ENCODE peak calls at places on chromosomes 1 and 21, in seven cellular contexts. One of them, this sample, is unnamed.

GRCh38 chr1:211614615-211615014 is 35.7 kb upstream of the SLC30A1 start:
- DNase-seq in SK-N-SH: no peak
- DNase-seq in T47D: no peak
- DNase-seq in HCT116: no peak
- DNase-seq in K562: peak
- DNase-seq in HepG2: no peak
- DNase-seq in H1: no peak
- DNase-seq in this sample: no peak

GRCh38 chr1:67100833-67101232 is 33.9 kb downstream of the C1orf141 start:
- DNase-seq in SK-N-SH: no peak
- DNase-seq in T47D: no peak
- DNase-seq in HCT116: no peak
- DNase-seq in K562: no peak
- DNase-seq in HepG2: no peak
- DNase-seq in H1: no peak
- DNase-seq in this sample: no peak

GRCh38 chr1:64060611-64061302 is 142.7 kb upstream of the UBE2U start:
- DNase-seq in SK-N-SH: no peak
- DNase-seq in T47D: no peak
- DNase-seq in HCT116: no peak
- DNase-seq in K562: no peak
- DNase-seq in HepG2: no peak
- DNase-seq in H1: no peak
- DNase-seq in this sample: no peak

GRCh38 chr1:202076050-202076511 is 46.6 kb upstream of the GPR37L1 start:
- DNase-seq in SK-N-SH: peak
- DNase-seq in T47D: no peak
- DNase-seq in HCT116: no peak
- DNase-seq in K562: peak
- DNase-seq in HepG2: peak
- DNase-seq in H1: no peak
- DNase-seq in this sample: no peak

GRCh38 chr1:97252076-97252475 is 530.5 kb downstream of the PTBP2 start:
- DNase-seq in SK-N-SH: no peak
- DNase-seq in T47D: no peak
- DNase-seq in HCT116: no peak
- DNase-seq in K562: no peak
- DNase-seq in HepG2: no peak
- DNase-seq in H1: no peak
- DNase-seq in this sample: no peak

GRCh38 chr1:160942926-160943325 is 11.7 kb downstream of the ITLN2 start:
- DNase-seq in SK-N-SH: no peak
- DNase-seq in T47D: peak
- DNase-seq in HCT116: no peak
- DNase-seq in K562: no peak
- DNase-seq in HepG2: peak
- DNase-seq in H1: no peak
- DNase-seq in this sample: no peak

GRCh38 chr1:35345439-35345981 is 77.0 kb downstream of the ZMYM4 start:
- DNase-seq in SK-N-SH: no peak
- DNase-seq in T47D: no peak
- DNase-seq in HCT116: no peak
- DNase-seq in K562: no peak
- DNase-seq in HepG2: peak
- DNase-seq in H1: no peak
- DNase-seq in this sample: no peak

GRCh38 chr1:155911156-155912055 is at the start of gene RIT1:
- DNase-seq in SK-N-SH: peak
- DNase-seq in T47D: peak
- DNase-seq in HCT116: no peak
- DNase-seq in K562: peak
- DNase-seq in HepG2: peak
- DNase-seq in H1: peak
- DNase-seq in this sample: peak

GRCh38 chr1:9882296-9882944 is 27.6 kb downstream of the CTNNBIP1 start:
- DNase-seq in SK-N-SH: no peak
- DNase-seq in T47D: no peak
- DNase-seq in HCT116: no peak
- DNase-seq in K562: no peak
- DNase-seq in HepG2: no peak
- DNase-seq in H1: no peak
- DNase-seq in this sample: no peak
- TF ChIP-seq JUND in SK-N-SH: no peak
- TF ChIP-seq JUND in T47D: no peak
- TF ChIP-seq JUND in HCT116: no peak
- TF ChIP-seq JUND in K562: no peak
- TF ChIP-seq JUND in HepG2: no peak
- TF ChIP-seq JUND in H1: no peak
- TF ChIP-seq JUND in this sample: no peak

DNA sequence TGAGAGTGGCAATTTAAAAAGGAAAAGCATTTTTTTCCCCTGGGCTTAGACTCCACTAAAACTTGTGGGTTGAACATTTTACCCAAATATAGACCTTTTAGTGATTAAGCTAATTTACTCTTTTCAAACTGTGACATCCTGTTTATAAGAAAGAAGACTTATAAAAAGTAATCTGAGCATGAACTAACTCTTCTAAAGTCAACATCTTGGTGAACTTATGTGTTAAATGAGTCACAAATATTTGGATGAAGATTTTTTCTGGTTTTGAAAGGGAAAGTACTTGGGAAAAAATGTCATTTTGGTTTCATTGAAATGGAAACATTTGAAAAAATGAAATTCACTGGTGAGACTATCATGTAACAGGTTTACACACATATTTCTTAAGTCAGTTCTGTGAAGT is 109.8 kb downstream of the KCNK2 start:
- DNase-seq in SK-N-SH: no peak
- DNase-seq in T47D: no peak
- DNase-seq in HCT116: no peak
- DNase-seq in K562: no peak
- DNase-seq in HepG2: no peak
- DNase-seq in H1: no peak
- DNase-seq in this sample: no peak
- TF ChIP-seq JUND in SK-N-SH: peak
- TF ChIP-seq JUND in T47D: no peak
- TF ChIP-seq JUND in HCT116: no peak
- TF ChIP-seq JUND in K562: no peak
- TF ChIP-seq JUND in HepG2: no peak
- TF ChIP-seq JUND in H1: no peak
- TF ChIP-seq JUND in this sample: no peak

DNA sequence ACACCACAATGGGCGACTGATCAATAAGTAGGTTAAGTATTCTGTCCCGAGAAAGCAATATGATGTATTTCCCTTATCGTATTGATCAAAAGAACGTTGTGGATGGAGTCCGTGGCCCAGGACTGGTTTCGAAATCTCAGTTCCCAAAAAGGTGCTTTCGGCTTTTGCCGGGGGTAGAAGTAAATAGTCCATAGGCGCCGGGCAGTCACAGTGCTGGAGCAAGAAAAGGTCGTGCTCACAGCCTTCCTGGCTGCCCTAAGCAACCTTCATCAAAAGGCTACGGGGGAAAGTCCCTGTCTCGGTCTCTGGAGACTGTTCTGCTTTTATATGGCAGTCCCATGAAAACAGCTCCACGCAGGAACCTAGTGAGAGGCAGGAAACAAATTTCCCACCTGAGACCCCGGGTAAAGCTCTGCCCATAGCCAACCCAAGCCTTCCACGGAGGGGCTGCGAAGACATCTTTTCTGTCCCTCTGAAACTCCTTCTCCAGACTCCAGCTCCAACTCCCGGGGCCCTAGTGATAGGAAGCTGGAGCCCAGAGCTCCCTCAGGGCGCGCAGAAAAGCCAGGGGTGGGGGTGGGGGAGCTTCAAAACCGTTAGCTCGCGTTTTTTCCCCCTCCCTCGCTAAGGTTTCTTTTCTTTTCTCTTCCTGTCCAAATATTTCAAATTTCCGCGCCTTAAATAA is 7.0 kb downstream of the CDKN2C start:
- DNase-seq in SK-N-SH: peak
- DNase-seq in T47D: no peak
- DNase-seq in HCT116: no peak
- DNase-seq in K562: peak
- DNase-seq in HepG2: peak
- DNase-seq in H1: no peak
- DNase-seq in this sample: no peak
- TF ChIP-seq JUND in SK-N-SH: no peak
- TF ChIP-seq JUND in T47D: no peak
- TF ChIP-seq JUND in HCT116: no peak
- TF ChIP-seq JUND in K562: no peak
- TF ChIP-seq JUND in HepG2: no peak
- TF ChIP-seq JUND in H1: no peak
- TF ChIP-seq JUND in this sample: no peak

GRCh38 chr21:31332525-31332924 is 11.5 kb downstream of the TIAM1 start:
- DNase-seq in SK-N-SH: no peak
- DNase-seq in T47D: no peak
- DNase-seq in HCT116: no peak
- DNase-seq in K562: no peak
- DNase-seq in HepG2: no peak
- DNase-seq in H1: no peak
- DNase-seq in this sample: no peak

GRCh38 chr21:31335957-31336738 is 7.9 kb downstream of the TIAM1 start:
- DNase-seq in SK-N-SH: no peak
- DNase-seq in T47D: no peak
- DNase-seq in HCT116: no peak
- DNase-seq in K562: no peak
- DNase-seq in HepG2: no peak
- DNase-seq in H1: no peak
- DNase-seq in this sample: no peak

GRCh38 chr21:31337086-31337485 is 7.0 kb downstream of the TIAM1 start:
- DNase-seq in SK-N-SH: no peak
- DNase-seq in T47D: no peak
- DNase-seq in HCT116: no peak
- DNase-seq in K562: no peak
- DNase-seq in HepG2: no peak
- DNase-seq in H1: no peak
- DNase-seq in this sample: no peak

GRCh38 chr21:31336739-31337040 is 7.4 kb downstream of the TIAM1 start:
- DNase-seq in SK-N-SH: no peak
- DNase-seq in T47D: no peak
- DNase-seq in HCT116: no peak
- DNase-seq in K562: no peak
- DNase-seq in HepG2: no peak
- DNase-seq in H1: no peak
- DNase-seq in this sample: no peak

DNA sequence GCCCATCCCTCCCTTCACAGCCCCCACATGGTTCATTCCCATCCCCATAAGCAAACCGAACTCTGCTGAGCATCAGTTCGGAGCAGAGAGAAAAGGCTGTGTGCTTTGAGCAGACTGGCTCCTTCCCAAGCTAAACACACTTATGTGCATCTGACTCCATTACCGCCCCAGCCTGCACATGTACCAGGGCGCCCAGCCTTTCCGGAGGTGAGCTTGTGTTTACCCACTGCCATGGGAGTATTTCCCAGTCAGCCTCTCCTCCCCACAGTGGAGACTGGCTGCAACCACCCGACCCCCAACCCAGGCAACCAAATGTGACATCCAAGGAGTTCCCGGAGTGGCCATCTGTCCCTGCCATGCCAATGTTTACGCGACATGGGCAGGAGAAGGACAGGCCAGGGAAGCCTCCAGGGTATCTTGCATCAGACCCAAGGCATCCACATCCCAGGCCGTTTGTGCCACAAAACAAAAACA is 9.4 kb downstream of the TIAM1 start:
- DNase-seq in SK-N-SH: peak
- DNase-seq in T47D: no peak
- DNase-seq in HCT116: no peak
- DNase-seq in K562: no peak
- DNase-seq in HepG2: no peak
- DNase-seq in H1: no peak
- DNase-seq in this sample: no peak
- TF ChIP-seq JUND in SK-N-SH: no peak
- TF ChIP-seq JUND in T47D: no peak
- TF ChIP-seq JUND in HCT116: no peak
- TF ChIP-seq JUND in K562: no peak
- TF ChIP-seq JUND in HepG2: no peak
- TF ChIP-seq JUND in H1: no peak
- TF ChIP-seq JUND in this sample: no peak

DNA sequence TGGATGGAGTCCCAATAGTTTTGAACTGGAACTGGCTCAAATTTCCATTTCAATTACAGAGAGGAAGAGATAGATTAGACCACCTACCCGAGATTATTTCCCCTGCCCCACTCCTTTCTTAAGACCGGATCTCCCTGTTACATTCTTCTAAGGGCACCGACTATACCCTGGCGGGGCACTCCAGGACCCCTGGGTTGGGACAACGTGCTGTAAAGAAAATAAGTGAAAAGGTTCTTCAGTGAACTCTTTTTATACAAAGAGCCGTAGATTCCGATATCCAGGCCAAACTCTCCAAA is 6.7 kb downstream of the NR5A2 start:
- DNase-seq in SK-N-SH: no peak
- DNase-seq in T47D: no peak
- DNase-seq in HCT116: no peak
- DNase-seq in K562: no peak
- DNase-seq in HepG2: no peak
- DNase-seq in H1: no peak
- DNase-seq in this sample: no peak
- TF ChIP-seq JUND in SK-N-SH: no peak
- TF ChIP-seq JUND in T47D: no peak
- TF ChIP-seq JUND in HCT116: no peak
- TF ChIP-seq JUND in K562: no peak
- TF ChIP-seq JUND in HepG2: no peak
- TF ChIP-seq JUND in H1: no peak
- TF ChIP-seq JUND in this sample: no peak

DNA sequence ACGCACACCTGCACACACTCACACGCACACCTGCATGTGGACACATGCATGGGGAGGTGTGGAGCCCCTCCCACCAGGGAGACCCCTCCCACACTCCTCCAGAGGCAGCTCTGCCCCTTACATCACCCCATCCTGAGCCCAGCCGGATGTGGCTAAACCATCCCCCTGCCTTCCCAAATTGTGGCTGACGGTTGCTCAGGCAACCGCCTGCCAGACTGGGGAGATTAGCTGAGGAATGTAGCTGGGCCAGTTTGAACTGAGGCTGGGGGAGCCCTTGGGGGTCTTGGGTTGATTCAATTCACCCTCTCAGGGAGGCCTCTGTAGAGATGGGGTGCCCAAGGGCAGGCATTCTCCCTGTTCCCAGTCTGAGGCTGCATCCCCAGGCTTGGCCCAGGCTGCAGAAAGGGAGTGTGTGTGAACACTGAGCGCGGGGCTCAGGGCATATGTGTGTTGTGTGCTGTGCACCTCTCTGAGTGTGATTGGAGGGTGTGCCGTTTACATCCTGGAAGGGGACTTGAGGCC is 12.9 kb downstream of the PTPRU start:
- DNase-seq in SK-N-SH: peak
- DNase-seq in T47D: no peak
- DNase-seq in HCT116: no peak
- DNase-seq in K562: no peak
- DNase-seq in HepG2: no peak
- DNase-seq in H1: peak
- DNase-seq in this sample: no peak
- TF ChIP-seq JUND in SK-N-SH: no peak
- TF ChIP-seq JUND in T47D: no peak
- TF ChIP-seq JUND in HCT116: no peak
- TF ChIP-seq JUND in K562: no peak
- TF ChIP-seq JUND in HepG2: no peak
- TF ChIP-seq JUND in H1: no peak
- TF ChIP-seq JUND in this sample: no peak

DNA sequence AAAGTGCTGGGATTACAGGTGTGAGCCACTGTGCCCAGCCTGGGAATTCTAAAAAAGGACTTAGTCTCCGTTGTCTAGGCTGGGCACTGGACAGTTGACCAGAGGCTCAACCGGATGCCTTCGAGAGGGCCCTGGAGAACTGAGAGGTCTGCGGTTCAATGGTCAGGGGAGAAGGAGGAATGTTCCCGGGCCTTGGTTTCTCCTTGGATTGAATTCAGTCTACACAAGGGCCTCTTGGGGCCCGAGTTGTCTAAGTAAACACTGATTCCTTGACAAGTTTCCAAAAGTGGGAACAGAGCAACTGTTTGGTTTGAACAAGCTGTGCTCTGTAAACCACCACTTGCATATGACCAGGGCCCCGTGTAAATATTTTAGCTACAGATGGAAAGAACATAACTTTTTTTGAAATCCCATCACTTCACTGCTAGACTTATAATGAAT is 29.1 kb upstream of the CAPZB start:
- DNase-seq in SK-N-SH: no peak
- DNase-seq in T47D: no peak
- DNase-seq in HCT116: no peak
- DNase-seq in K562: no peak
- DNase-seq in HepG2: no peak
- DNase-seq in H1: no peak
- DNase-seq in this sample: no peak
- TF ChIP-seq JUND in SK-N-SH: no peak
- TF ChIP-seq JUND in T47D: no peak
- TF ChIP-seq JUND in HCT116: no peak
- TF ChIP-seq JUND in K562: no peak
- TF ChIP-seq JUND in HepG2: no peak
- TF ChIP-seq JUND in H1: no peak
- TF ChIP-seq JUND in this sample: no peak